ENCODE peak calls at places on chromosomes 3 and 15, in eight cellular contexts. One of them, this sample, is unnamed.

GRCh38 chr3:50591196-50591741 is 20.3 kb downstream of the CISH start:
- DNase-seq in body of pancreas: no peak
- DNase-seq in stomach: no peak
- DNase-seq in neural crest cell: no peak
- DNase-seq in glutamatergic neuron: no peak
- DNase-seq in right lobe of liver: no peak
- DNase-seq in RWPE2: no peak
- DNase-seq in B cell: no peak
- DNase-seq in this sample: no peak

GRCh38 chr3:148697311-148698189 is at the start of gene AGTR1:
- DNase-seq in body of pancreas: peak
- DNase-seq in stomach: peak
- DNase-seq in neural crest cell: peak
- DNase-seq in glutamatergic neuron: peak
- DNase-seq in right lobe of liver: peak
- DNase-seq in RWPE2: peak
- DNase-seq in B cell: no peak
- DNase-seq in this sample: peak

GRCh38 chr3:184786271-184787010 is 25.5 kb upstream of the VPS8 start:
- DNase-seq in body of pancreas: no peak
- DNase-seq in stomach: no peak
- DNase-seq in neural crest cell: no peak
- DNase-seq in glutamatergic neuron: no peak
- DNase-seq in right lobe of liver: no peak
- DNase-seq in RWPE2: no peak
- DNase-seq in B cell: no peak
- DNase-seq in this sample: peak

GRCh38 chr15:74555192-74555591 is 14.2 kb downstream of the ARID3B start:
- DNase-seq in body of pancreas: no peak
- DNase-seq in stomach: no peak
- DNase-seq in neural crest cell: no peak
- DNase-seq in glutamatergic neuron: no peak
- DNase-seq in right lobe of liver: no peak
- DNase-seq in RWPE2: no peak
- DNase-seq in B cell: no peak
- DNase-seq in this sample: no peak

GRCh38 chr15:78671626-78672211 is 30.7 kb upstream of the CHRNB4 start:
- DNase-seq in body of pancreas: no peak
- DNase-seq in stomach: no peak
- DNase-seq in neural crest cell: no peak
- DNase-seq in glutamatergic neuron: peak
- DNase-seq in right lobe of liver: no peak
- DNase-seq in RWPE2: no peak
- DNase-seq in B cell: no peak
- DNase-seq in this sample: no peak

GRCh38 chr3:46986055-46986730 is 6.7 kb downstream of the NBEAL2 start:
- DNase-seq in body of pancreas: no peak
- DNase-seq in stomach: no peak
- DNase-seq in neural crest cell: no peak
- DNase-seq in glutamatergic neuron: no peak
- DNase-seq in right lobe of liver: no peak
- DNase-seq in RWPE2: no peak
- DNase-seq in B cell: no peak
- DNase-seq in this sample: no peak

GRCh38 chr3:143726727-143727126 is 121.5 kb downstream of the SLC9A9 start:
- DNase-seq in body of pancreas: no peak
- DNase-seq in stomach: no peak
- DNase-seq in neural crest cell: no peak
- DNase-seq in glutamatergic neuron: no peak
- DNase-seq in right lobe of liver: no peak
- DNase-seq in RWPE2: no peak
- DNase-seq in B cell: no peak
- DNase-seq in this sample: peak

GRCh38 chr15:56307180-56307579 is 58.0 kb upstream of the TEX9 start:
- DNase-seq in body of pancreas: no peak
- DNase-seq in stomach: no peak
- DNase-seq in neural crest cell: no peak
- DNase-seq in glutamatergic neuron: no peak
- DNase-seq in right lobe of liver: no peak
- DNase-seq in RWPE2: no peak
- DNase-seq in B cell: no peak
- DNase-seq in this sample: no peak

GRCh38 chr15:43239732-43240491 is 19.1 kb upstream of the EPB42 start:
- DNase-seq in body of pancreas: no peak
- DNase-seq in stomach: no peak
- DNase-seq in neural crest cell: no peak
- DNase-seq in glutamatergic neuron: no peak
- DNase-seq in right lobe of liver: peak
- DNase-seq in RWPE2: no peak
- DNase-seq in B cell: no peak
- DNase-seq in this sample: peak

GRCh38 chr15:47885921-47886320 is 168.6 kb downstream of the SEMA6D start:
- DNase-seq in body of pancreas: no peak
- DNase-seq in stomach: no peak
- DNase-seq in neural crest cell: no peak
- DNase-seq in glutamatergic neuron: no peak
- DNase-seq in right lobe of liver: no peak
- DNase-seq in RWPE2: no peak
- DNase-seq in B cell: no peak
- DNase-seq in this sample: peak

GRCh38 chr15:39188930-39189329 is 391.9 kb upstream of the THBS1 start:
- DNase-seq in body of pancreas: no peak
- DNase-seq in stomach: no peak
- DNase-seq in neural crest cell: no peak
- DNase-seq in glutamatergic neuron: no peak
- DNase-seq in right lobe of liver: no peak
- DNase-seq in RWPE2: peak
- DNase-seq in B cell: no peak
- DNase-seq in this sample: peak

GRCh38 chr3:72887723-72888545 is at the start of gene GXYLT2:
- DNase-seq in body of pancreas: peak
- DNase-seq in stomach: peak
- DNase-seq in neural crest cell: peak
- DNase-seq in glutamatergic neuron: peak
- DNase-seq in right lobe of liver: peak
- DNase-seq in RWPE2: peak
- DNase-seq in B cell: peak
- DNase-seq in this sample: peak

GRCh38 chr15:41256577-41257038 is 25.5 kb downstream of the CHP1 start:
- DNase-seq in body of pancreas: no peak
- DNase-seq in stomach: no peak
- DNase-seq in neural crest cell: no peak
- DNase-seq in glutamatergic neuron: no peak
- DNase-seq in right lobe of liver: peak
- DNase-seq in RWPE2: peak
- DNase-seq in B cell: no peak
- DNase-seq in this sample: peak

GRCh38 chr3:58529516-58530353 is 7.3 kb downstream of the ACOX2 start:
- DNase-seq in body of pancreas: no peak
- DNase-seq in stomach: no peak
- DNase-seq in neural crest cell: peak
- DNase-seq in glutamatergic neuron: peak
- DNase-seq in right lobe of liver: no peak
- DNase-seq in RWPE2: no peak
- DNase-seq in B cell: no peak
- DNase-seq in this sample: peak

GRCh38 chr3:51819709-51820406 is 40.8 kb upstream of the IQCF6 start:
- DNase-seq in body of pancreas: no peak
- DNase-seq in stomach: no peak
- DNase-seq in neural crest cell: peak
- DNase-seq in glutamatergic neuron: peak
- DNase-seq in right lobe of liver: no peak
- DNase-seq in RWPE2: no peak
- DNase-seq in B cell: no peak
- DNase-seq in this sample: no peak

GRCh38 chr3:165192610-165193192 is 3.5 kb downstream of the SLITRK3 start:
- DNase-seq in body of pancreas: no peak
- DNase-seq in stomach: no peak
- DNase-seq in neural crest cell: peak
- DNase-seq in glutamatergic neuron: peak
- DNase-seq in right lobe of liver: no peak
- DNase-seq in RWPE2: no peak
- DNase-seq in B cell: no peak
- DNase-seq in this sample: no peak

GRCh38 chr15:79049416-79049815 is 41.2 kb downstream of the RASGRF1 start:
- DNase-seq in body of pancreas: no peak
- DNase-seq in stomach: no peak
- DNase-seq in neural crest cell: no peak
- DNase-seq in glutamatergic neuron: no peak
- DNase-seq in right lobe of liver: no peak
- DNase-seq in RWPE2: no peak
- DNase-seq in B cell: no peak
- DNase-seq in this sample: no peak

DNA sequence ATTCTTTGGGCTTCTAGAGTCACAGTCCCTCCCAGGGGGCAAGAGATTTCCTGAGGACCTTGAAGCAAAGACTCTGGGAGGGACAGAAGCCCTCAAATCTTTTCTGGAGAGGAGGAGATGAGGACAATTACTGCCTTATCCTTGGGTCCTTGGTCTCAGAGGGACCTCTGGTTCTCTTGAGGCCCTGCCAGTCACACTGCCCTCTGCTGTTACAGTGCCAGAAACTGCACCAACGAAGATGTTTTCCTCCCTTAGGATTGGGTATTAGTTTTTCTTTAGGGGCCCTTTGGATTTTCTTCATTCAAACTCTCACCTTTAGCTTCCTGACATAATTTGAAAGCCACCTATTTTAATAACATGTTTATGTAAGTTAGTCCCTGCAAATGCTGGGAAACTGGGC is 58.2 kb upstream of the SCN5A start:
- DNase-seq in body of pancreas: no peak
- DNase-seq in stomach: no peak
- DNase-seq in neural crest cell: no peak
- DNase-seq in glutamatergic neuron: no peak
- DNase-seq in right lobe of liver: no peak
- DNase-seq in RWPE2: no peak
- DNase-seq in B cell: no peak
- DNase-seq in this sample: no peak
- TF ChIP-seq CTCF in body of pancreas: no peak
- TF ChIP-seq CTCF in stomach: no peak
- TF ChIP-seq CTCF in neural crest cell: peak
- TF ChIP-seq CTCF in glutamatergic neuron: no peak
- TF ChIP-seq CTCF in right lobe of liver: no peak
- TF ChIP-seq CTCF in RWPE2: no peak
- TF ChIP-seq CTCF in B cell: no peak
- TF ChIP-seq CTCF in this sample: peak

GRCh38 chr3:152957488-152957887 is 122.6 kb downstream of the P2RY1 start:
- DNase-seq in body of pancreas: no peak
- DNase-seq in stomach: no peak
- DNase-seq in neural crest cell: no peak
- DNase-seq in glutamatergic neuron: no peak
- DNase-seq in right lobe of liver: no peak
- DNase-seq in RWPE2: no peak
- DNase-seq in B cell: no peak
- DNase-seq in this sample: no peak

GRCh38 chr3:152960684-152961083 is 125.8 kb downstream of the P2RY1 start:
- DNase-seq in body of pancreas: no peak
- DNase-seq in stomach: no peak
- DNase-seq in neural crest cell: no peak
- DNase-seq in glutamatergic neuron: no peak
- DNase-seq in right lobe of liver: no peak
- DNase-seq in RWPE2: no peak
- DNase-seq in B cell: no peak
- DNase-seq in this sample: peak

GRCh38 chr3:152964901-152965609 is 130.1 kb downstream of the P2RY1 start:
- DNase-seq in body of pancreas: no peak
- DNase-seq in stomach: no peak
- DNase-seq in neural crest cell: no peak
- DNase-seq in glutamatergic neuron: no peak
- DNase-seq in right lobe of liver: no peak
- DNase-seq in RWPE2: no peak
- DNase-seq in B cell: no peak
- DNase-seq in this sample: no peak

DNA sequence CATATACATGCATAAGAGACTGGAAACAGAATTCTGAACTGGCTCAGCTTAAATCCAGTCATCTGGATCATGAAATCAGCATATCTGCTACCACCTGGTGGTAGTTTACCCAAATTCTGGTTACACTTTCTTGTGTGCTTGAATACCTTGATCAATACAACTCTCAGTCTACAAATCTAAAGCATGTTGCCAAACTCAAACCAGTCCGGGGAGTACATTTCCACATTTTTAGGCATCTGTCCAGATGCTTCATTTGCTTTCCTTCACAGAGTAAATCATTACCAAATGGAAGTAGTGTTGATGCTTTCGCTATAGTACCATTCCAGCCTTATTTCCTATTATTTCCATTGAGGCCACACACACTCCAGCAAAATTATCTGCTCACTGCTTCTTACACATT is 126.4 kb downstream of the P2RY1 start:
- DNase-seq in body of pancreas: peak
- DNase-seq in stomach: no peak
- DNase-seq in neural crest cell: no peak
- DNase-seq in glutamatergic neuron: no peak
- DNase-seq in right lobe of liver: peak
- DNase-seq in RWPE2: no peak
- DNase-seq in B cell: no peak
- DNase-seq in this sample: peak
- TF ChIP-seq CTCF in body of pancreas: peak
- TF ChIP-seq CTCF in stomach: no peak
- TF ChIP-seq CTCF in neural crest cell: peak
- TF ChIP-seq CTCF in glutamatergic neuron: peak
- TF ChIP-seq CTCF in right lobe of liver: peak
- TF ChIP-seq CTCF in RWPE2: peak
- TF ChIP-seq CTCF in B cell: no peak
- TF ChIP-seq CTCF in this sample: peak

GRCh38 chr15:66018178-66018797 is 149.0 kb downstream of the RAB11A start:
- DNase-seq in body of pancreas: no peak
- DNase-seq in stomach: no peak
- DNase-seq in neural crest cell: no peak
- DNase-seq in glutamatergic neuron: no peak
- DNase-seq in right lobe of liver: no peak
- DNase-seq in RWPE2: no peak
- DNase-seq in B cell: no peak
- DNase-seq in this sample: no peak
- TF ChIP-seq CTCF in body of pancreas: no peak
- TF ChIP-seq CTCF in stomach: no peak
- TF ChIP-seq CTCF in neural crest cell: no peak
- TF ChIP-seq CTCF in glutamatergic neuron: no peak
- TF ChIP-seq CTCF in right lobe of liver: no peak
- TF ChIP-seq CTCF in RWPE2: no peak
- TF ChIP-seq CTCF in B cell: no peak
- TF ChIP-seq CTCF in this sample: no peak

GRCh38 chr3:49093853-49094767 is at the start of gene QRICH1:
- DNase-seq in body of pancreas: peak
- DNase-seq in stomach: peak
- DNase-seq in neural crest cell: peak
- DNase-seq in glutamatergic neuron: peak
- DNase-seq in right lobe of liver: peak
- DNase-seq in RWPE2: peak
- DNase-seq in B cell: peak
- DNase-seq in this sample: peak
- TF ChIP-seq CTCF in body of pancreas: peak
- TF ChIP-seq CTCF in stomach: no peak
- TF ChIP-seq CTCF in neural crest cell: peak
- TF ChIP-seq CTCF in glutamatergic neuron: no peak
- TF ChIP-seq CTCF in right lobe of liver: peak
- TF ChIP-seq CTCF in RWPE2: peak
- TF ChIP-seq CTCF in B cell: peak
- TF ChIP-seq CTCF in this sample: peak